ENCODE peak calls at places on chromosomes 2 and 18, in nine cellular contexts. J, N, T, E, V, G, B, I and A are unnamed samples.

GRCh38 chr2:42926438-42927333 is 134.3 kb upstream of the HAAO start:
- DNase-seq in J (no peak), N (no peak), T (no peak), E (no peak), V (no peak), G (no peak), B (no peak), I (peak), A (no peak)

GRCh38 chr18:75212626-75213110 is 2.1 kb downstream of the TSHZ1 start:
- DNase-seq in J (no peak), N (no peak), T (no peak), E (no peak), V (no peak), G (no peak), B (peak), I (peak), A (no peak)

GRCh38 chr18:13236411-13236810 is 17.9 kb downstream of the LDLRAD4 start:
- DNase-seq in J (no peak), N (no peak), T (no peak), E (no peak), V (no peak), G (no peak), B (no peak), I (no peak), A (no peak)

GRCh38 chr2:56448999-56449431 is 265.2 kb downstream of the CCDC85A start:
- DNase-seq in J (no peak), N (no peak), T (peak), E (no peak), V (no peak), G (no peak), B (no peak), I (peak), A (no peak)

GRCh38 chr18:35407871-35408481 is 30.8 kb upstream of the ZNF396 start:
- DNase-seq in J (peak), N (peak), T (peak), E (no peak), V (peak), G (no peak), B (peak), I (peak), A (peak)

GRCh38 chr2:142142595-142142994 is 11.8 kb upstream of the LRP1B start:
- DNase-seq in J (no peak), N (no peak), T (no peak), E (no peak), V (no peak), G (no peak), B (no peak), I (no peak), A (no peak)

GRCh38 chr2:177289824-177290632 is 25.5 kb upstream of the NFE2L2 start:
- DNase-seq in J (no peak), N (no peak), T (no peak), E (no peak), V (no peak), G (peak), B (no peak), I (no peak), A (no peak)

GRCh38 chr2:200318940-200319435 is 12.5 kb downstream of the SPATS2L start:
- DNase-seq in J (no peak), N (no peak), T (no peak), E (no peak), V (no peak), G (no peak), B (no peak), I (peak), A (no peak)

GRCh38 chr18:66640431-66640830 is 36.5 kb upstream of the CDH19 start:
- DNase-seq in J (no peak), N (no peak), T (peak), E (no peak), V (no peak), G (no peak), B (peak), I (no peak), A (peak)

GRCh38 chr2:10301946-10302478 is 692 bp upstream of the HPCAL1 start:
- DNase-seq in J (peak), N (no peak), T (no peak), E (no peak), V (no peak), G (no peak), B (no peak), I (peak), A (no peak)

GRCh38 chr2:236872015-236872414 is 213.7 kb upstream of the COPS8 start:
- DNase-seq in J (no peak), N (no peak), T (no peak), E (no peak), V (no peak), G (no peak), B (no peak), I (no peak), A (no peak)

GRCh38 chr2:62527478-62528210 is 21.6 kb upstream of the TMEM17 start:
- DNase-seq in J (no peak), N (no peak), T (no peak), E (no peak), V (no peak), G (no peak), B (peak), I (peak), A (no peak)

GRCh38 chr2:22554453-22554852 is 830.5 kb upstream of the KLHL29 start:
- DNase-seq in J (no peak), N (no peak), T (no peak), E (no peak), V (no peak), G (no peak), B (no peak), I (no peak), A (no peak)

GRCh38 chr2:190360965-190361364 is 17.6 kb downstream of the INPP1 start:
- DNase-seq in J (no peak), N (no peak), T (no peak), E (no peak), V (no peak), G (no peak), B (no peak), I (no peak), A (no peak)

GRCh38 chr2:125444106-125444505 is 1211.9 kb upstream of the GYPC start:
- DNase-seq in J (no peak), N (no peak), T (no peak), E (no peak), V (no peak), G (no peak), B (no peak), I (no peak), A (no peak)

GRCh38 chr2:191247381-191248057 is 2.3 kb downstream of the MYO1B start:
- DNase-seq in J (no peak), N (peak), T (peak), E (peak), V (peak), G (no peak), B (peak), I (peak), A (peak)

GRCh38 chr2:170434900-170435640 is 257.1 kb downstream of the MYO3B start:
- DNase-seq in J (no peak), N (no peak), T (no peak), E (no peak), V (no peak), G (peak), B (no peak), I (peak), A (no peak)

GRCh38 chr18:25621682-25622081 is 269.7 kb upstream of the ZNF521 start:
- DNase-seq in J (no peak), N (no peak), T (no peak), E (no peak), V (no peak), G (no peak), B (no peak), I (no peak), A (no peak)

GRCh38 chr2:207477896-207478295 is 51.9 kb upstream of the CREB1 start:
- DNase-seq in J (no peak), N (no peak), T (no peak), E (no peak), V (no peak), G (no peak), B (no peak), I (no peak), A (no peak)

GRCh38 chr18:42559292-42559691 is 556.2 kb downstream of the RIT2 start:
- DNase-seq in J (no peak), N (no peak), T (no peak), E (no peak), V (no peak), G (no peak), B (no peak), I (no peak), A (no peak)

GRCh38 chr2:239269173-239269865 is 131.5 kb downstream of the HDAC4 start:
- DNase-seq in J (no peak), N (no peak), T (no peak), E (no peak), V (no peak), G (no peak), B (no peak), I (no peak), A (peak)

GRCh38 chr2:100425573-100426383 is 8.3 kb upstream of the CHST10 start:
- DNase-seq in J (no peak), N (no peak), T (no peak), E (no peak), V (no peak), G (no peak), B (no peak), I (no peak), A (peak)

GRCh38 chr2:70921839-70922590 is 13.7 kb upstream of the ATP6V1B1 start:
- DNase-seq in J (no peak), N (no peak), T (no peak), E (no peak), V (no peak), G (no peak), B (peak), I (peak), A (no peak)

GRCh38 chr2:212538156-212539144 is at the start of gene ERBB4:
- DNase-seq in J (no peak), N (no peak), T (no peak), E (no peak), V (peak), G (no peak), B (peak), I (no peak), A (no peak)

GRCh38 chr18:49277395-49278036 is 182.9 kb downstream of the DYM start:
- DNase-seq in J (no peak), N (no peak), T (no peak), E (no peak), V (no peak), G (no peak), B (no peak), I (no peak), A (no peak)

GRCh38 chr2:195532628-195533271 is 124.3 kb upstream of the SLC39A10 start:
- DNase-seq in J (no peak), N (no peak), T (peak), E (no peak), V (no peak), G (no peak), B (peak), I (no peak), A (peak)

GRCh38 chr18:10559566-10560456 is 34.0 kb downstream of the NAPG start:
- DNase-seq in J (no peak), N (no peak), T (no peak), E (no peak), V (peak), G (peak), B (peak), I (no peak), A (peak)

GRCh38 chr2:143632751-143633374 is 503.6 kb downstream of the ARHGAP15 start:
- DNase-seq in J (no peak), N (no peak), T (no peak), E (no peak), V (no peak), G (no peak), B (no peak), I (no peak), A (no peak)

GRCh38 chr18:13613591-13614317 is 112.6 kb downstream of the FAM210A start:
- DNase-seq in J (no peak), N (no peak), T (no peak), E (no peak), V (no peak), G (no peak), B (no peak), I (no peak), A (no peak)

GRCh38 chr2:39481611-39482010 is 44.5 kb upstream of the MAP4K3 start:
- DNase-seq in J (no peak), N (no peak), T (peak), E (no peak), V (no peak), G (no peak), B (peak), I (no peak), A (no peak)

GRCh38 chr2:239157766-239158165 is 243.1 kb downstream of the HDAC4 start:
- DNase-seq in J (peak), N (peak), T (peak), E (no peak), V (no peak), G (no peak), B (peak), I (no peak), A (no peak)

GRCh38 chr2:241959751-241960269 is 90.3 kb downstream of the RTP5 start:
- DNase-seq in J (no peak), N (no peak), T (no peak), E (no peak), V (no peak), G (no peak), B (no peak), I (no peak), A (peak)

GRCh38 chr2:70340921-70341765 is 39.3 kb upstream of the FAM136A start:
- DNase-seq in J (peak), N (peak), T (peak), E (no peak), V (peak), G (no peak), B (peak), I (peak), A (peak)

GRCh38 chr2:240915526-240916335 is 9.6 kb downstream of the CROCC2 start:
- DNase-seq in J (no peak), N (no peak), T (no peak), E (no peak), V (no peak), G (no peak), B (no peak), I (no peak), A (no peak)

DNA sequence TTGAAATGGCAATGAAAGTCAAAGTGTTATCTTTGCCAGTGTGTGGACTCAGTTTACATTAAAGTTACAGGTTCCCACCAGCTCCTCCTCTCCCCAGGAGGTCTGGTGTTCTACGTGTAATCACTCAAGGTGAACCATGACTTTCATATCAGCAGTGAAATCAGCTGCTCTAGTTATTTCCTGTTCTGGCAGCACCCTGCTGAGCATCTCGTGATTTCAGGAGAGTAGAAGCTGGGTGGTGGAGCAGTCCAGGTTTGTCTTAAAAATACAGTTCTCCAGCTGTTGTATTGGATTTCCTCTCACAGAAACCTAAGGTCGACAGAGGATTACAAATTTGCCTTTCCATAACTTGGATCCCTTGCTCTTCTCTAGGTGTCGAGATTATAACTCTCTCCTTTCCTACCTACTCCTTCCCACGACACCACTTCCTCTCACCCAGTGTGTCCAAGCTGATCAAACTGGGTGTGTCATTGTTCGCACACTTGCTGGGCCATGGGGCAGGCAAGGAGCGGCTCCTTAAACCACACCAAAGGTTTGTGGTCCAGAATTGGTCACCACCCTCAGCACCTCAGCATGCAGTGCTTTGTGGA is 13.0 kb upstream of the ARHGAP25 start:
- DNase-seq in J (no peak), N (peak), T (no peak), E (no peak), V (no peak), G (no peak), B (no peak), I (no peak), A (peak)
- H3K4me3 ChIP-seq in J (no peak), N (peak), T (no peak), E (no peak), V (no peak), G (no peak), B (no peak), I (no peak), A (no peak)

DNA sequence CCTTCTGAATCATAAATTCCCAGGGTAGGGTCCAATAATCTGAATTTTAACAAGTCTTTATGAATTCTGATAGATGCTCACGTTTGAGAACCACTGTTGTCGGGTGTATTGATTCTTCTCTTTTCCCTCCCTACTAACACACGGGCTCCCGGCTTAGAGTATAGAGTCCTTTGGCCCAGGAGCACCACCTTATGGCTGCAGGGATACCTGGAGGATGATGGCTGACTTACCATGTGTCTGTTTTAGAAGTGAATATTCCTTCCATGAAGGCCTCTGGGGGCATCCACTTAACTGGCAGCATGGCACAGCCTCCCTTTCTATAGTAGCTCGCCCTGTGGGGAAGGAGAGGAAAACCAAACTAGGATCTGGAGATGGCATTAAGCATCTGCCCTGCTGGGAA is 91.7 kb downstream of the CLIP4 start:
- DNase-seq in J (no peak), N (no peak), T (no peak), E (no peak), V (no peak), G (no peak), B (no peak), I (peak), A (no peak)
- TF ChIP-seq CTCF in J (peak), N (no peak), T (no peak), E (peak), V (no peak), G (no peak), B (no peak), I (peak), A (no peak)

DNA sequence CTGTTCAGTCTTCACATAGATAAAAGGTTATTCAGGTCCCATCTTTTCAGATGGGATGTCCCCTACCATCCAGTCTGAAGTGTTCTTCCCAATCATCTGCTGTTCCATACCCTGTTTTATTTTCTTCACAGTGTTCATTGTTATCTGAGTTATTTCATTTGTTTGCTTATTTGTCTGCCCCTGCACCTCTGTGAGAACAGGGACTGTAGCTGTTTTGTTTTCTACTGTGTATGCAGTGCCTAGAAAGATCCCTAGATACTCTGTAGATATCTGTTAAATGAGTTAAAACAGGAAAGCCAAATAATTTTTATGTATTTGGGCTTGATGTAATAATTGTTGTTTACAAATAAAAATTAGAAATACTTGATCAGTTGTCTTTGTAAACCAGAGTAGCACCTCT is 34.2 kb downstream of the SMAD4 start:
- DNase-seq in J (no peak), N (no peak), T (no peak), E (no peak), V (no peak), G (no peak), B (no peak), I (no peak), A (no peak)
- TF ChIP-seq MAX in J (no peak), N (no peak), T (no peak), E (no peak), V (no peak), G (no peak), B (no peak), I (no peak), A (no peak)

GRCh38 chr2:47903781-47904447 is 2.4 kb downstream of the FBXO11 start:
- DNase-seq in J (no peak), N (no peak), T (no peak), E (no peak), V (no peak), G (no peak), B (peak), I (no peak), A (no peak)
- H3K4me3 ChIP-seq in J (peak), N (peak), T (peak), E (peak), V (peak), G (peak), B (peak), I (peak), A (peak)

GRCh38 chr2:222479855-222480254 is 55.5 kb downstream of the SGPP2 start:
- DNase-seq in J (no peak), N (no peak), T (no peak), E (no peak), V (no peak), G (no peak), B (no peak), I (no peak), A (no peak)

GRCh38 chr2:222481941-222482340 is 57.6 kb downstream of the SGPP2 start:
- DNase-seq in J (no peak), N (no peak), T (no peak), E (no peak), V (no peak), G (no peak), B (no peak), I (no peak), A (no peak)

GRCh38 chr2:222485367-222486211 is 61.2 kb downstream of the SGPP2 start:
- DNase-seq in J (no peak), N (no peak), T (no peak), E (no peak), V (no peak), G (no peak), B (no peak), I (no peak), A (no peak)

GRCh38 chr2:222480497-222480896 is 56.2 kb downstream of the SGPP2 start:
- DNase-seq in J (no peak), N (no peak), T (no peak), E (no peak), V (no peak), G (no peak), B (no peak), I (no peak), A (no peak)

GRCh38 chr2:222483513-222484039 is 59.2 kb downstream of the SGPP2 start:
- DNase-seq in J (no peak), N (no peak), T (no peak), E (no peak), V (no peak), G (no peak), B (no peak), I (no peak), A (peak)
- TF ChIP-seq CTCF in J (no peak), N (no peak), T (no peak), E (peak), V (no peak), G (peak), B (no peak), I (peak), A (no peak)

GRCh38 chr2:20583425-20583881 is 67.4 kb downstream of the HS1BP3 start:
- DNase-seq in J (no peak), N (no peak), T (no peak), E (no peak), V (no peak), G (no peak), B (no peak), I (no peak), A (no peak)

GRCh38 chr2:20584045-20584636 is 66.8 kb downstream of the HS1BP3 start:
- DNase-seq in J (no peak), N (peak), T (no peak), E (no peak), V (no peak), G (no peak), B (no peak), I (no peak), A (no peak)

GRCh38 chr2:20584637-20585321 is 66.1 kb downstream of the HS1BP3 start:
- DNase-seq in J (peak), N (peak), T (peak), E (peak), V (no peak), G (no peak), B (peak), I (peak), A (no peak)

GRCh38 chr2:20580690-20581437 is 70.0 kb downstream of the HS1BP3 start:
- DNase-seq in J (no peak), N (no peak), T (peak), E (no peak), V (no peak), G (no peak), B (no peak), I (peak), A (no peak)

GRCh38 chr2:20582600-20583221 is 68.2 kb downstream of the HS1BP3 start:
- DNase-seq in J (no peak), N (no peak), T (no peak), E (no peak), V (no peak), G (no peak), B (no peak), I (no peak), A (no peak)
- TF ChIP-seq MAX in J (no peak), N (no peak), T (no peak), E (no peak), V (no peak), G (no peak), B (no peak), I (no peak), A (no peak)

GRCh38 chr2:159402790-159403189 is 116.3 kb upstream of the WDSUB1 start:
- DNase-seq in J (no peak), N (no peak), T (no peak), E (no peak), V (no peak), G (no peak), B (no peak), I (peak), A (no peak)

GRCh38 chr2:159399716-159400525 is 113.4 kb upstream of the WDSUB1 start:
- DNase-seq in J (no peak), N (no peak), T (peak), E (no peak), V (no peak), G (no peak), B (no peak), I (no peak), A (no peak)

GRCh38 chr2:159396796-159397195 is 110.3 kb upstream of the WDSUB1 start:
- DNase-seq in J (no peak), N (no peak), T (no peak), E (no peak), V (peak), G (no peak), B (no peak), I (no peak), A (no peak)
- H3K4me3 ChIP-seq in J (no peak), N (no peak), T (no peak), E (no peak), V (no peak), G (no peak), B (no peak), I (no peak), A (no peak)